ENCODE peak calls at places on chromosomes 6 and 20, in eight cellular contexts. One of them, this sample, is unnamed.
A peak's percentile ranks its signal among the peaks of the same experiment; 100 is the strongest.

GRCh38 chr6:105346052-105346451 is 56.8 kb downstream of the PREP start:
- DNase-seq in activated naive CD4-positive, alpha-beta T cell: no peak
- DNase-seq in ELF-1: no peak
- DNase-seq in T follicular helper cell: no peak
- DNase-seq in SHP77: no peak
- DNase-seq in ACHN: no peak
- DNase-seq in activated CD4-positive, alpha-beta T cell treated with anti-CD3 and anti-CD28 coated beads, Interleukin-2, amount 50 U/mL, for 1 hour: no peak
- DNase-seq in breast epithelium: no peak
- DNase-seq in this sample: no peak

GRCh38 chr6:161890133-161890833 is 616.4 kb upstream of the AGPAT4 start:
- DNase-seq in activated naive CD4-positive, alpha-beta T cell: no peak
- DNase-seq in ELF-1: no peak
- DNase-seq in T follicular helper cell: no peak
- DNase-seq in SHP77: no peak
- DNase-seq in ACHN: no peak
- DNase-seq in activated CD4-positive, alpha-beta T cell treated with anti-CD3 and anti-CD28 coated beads, Interleukin-2, amount 50 U/mL, for 1 hour: no peak
- DNase-seq in breast epithelium: no peak
- DNase-seq in this sample: no peak

GRCh38 chr6:33856655-33857054 is 52.9 kb upstream of the MLN start:
- DNase-seq in activated naive CD4-positive, alpha-beta T cell: no peak
- DNase-seq in ELF-1: no peak
- DNase-seq in T follicular helper cell: peak; percentile 18
- DNase-seq in SHP77: no peak
- DNase-seq in ACHN: no peak
- DNase-seq in activated CD4-positive, alpha-beta T cell treated with anti-CD3 and anti-CD28 coated beads, Interleukin-2, amount 50 U/mL, for 1 hour: peak; percentile 54
- DNase-seq in breast epithelium: no peak
- DNase-seq in this sample: no peak

GRCh38 chr20:22663528-22664025 is 79.2 kb upstream of the FOXA2 start:
- DNase-seq in activated naive CD4-positive, alpha-beta T cell: no peak
- DNase-seq in ELF-1: peak; percentile 66
- DNase-seq in T follicular helper cell: no peak
- DNase-seq in SHP77: no peak
- DNase-seq in ACHN: no peak
- DNase-seq in activated CD4-positive, alpha-beta T cell treated with anti-CD3 and anti-CD28 coated beads, Interleukin-2, amount 50 U/mL, for 1 hour: no peak
- DNase-seq in breast epithelium: no peak
- DNase-seq in this sample: no peak

GRCh38 chr6:43981363-43981990 is 145.8 kb downstream of the MRPL14 start:
- DNase-seq in activated naive CD4-positive, alpha-beta T cell: no peak
- DNase-seq in ELF-1: no peak
- DNase-seq in T follicular helper cell: no peak
- DNase-seq in SHP77: no peak
- DNase-seq in ACHN: no peak
- DNase-seq in activated CD4-positive, alpha-beta T cell treated with anti-CD3 and anti-CD28 coated beads, Interleukin-2, amount 50 U/mL, for 1 hour: no peak
- DNase-seq in breast epithelium: peak; percentile 10
- DNase-seq in this sample: no peak

GRCh38 chr6:81561071-81561564 is 191.4 kb downstream of the TENT5A start:
- DNase-seq in activated naive CD4-positive, alpha-beta T cell: no peak
- DNase-seq in ELF-1: no peak
- DNase-seq in T follicular helper cell: no peak
- DNase-seq in SHP77: peak; percentile 69
- DNase-seq in ACHN: no peak
- DNase-seq in activated CD4-positive, alpha-beta T cell treated with anti-CD3 and anti-CD28 coated beads, Interleukin-2, amount 50 U/mL, for 1 hour: no peak
- DNase-seq in breast epithelium: no peak
- DNase-seq in this sample: no peak

GRCh38 chr20:5191829-5192569 is 65.2 kb downstream of the CDS2 start:
- DNase-seq in activated naive CD4-positive, alpha-beta T cell: no peak
- DNase-seq in ELF-1: peak; percentile 39
- DNase-seq in T follicular helper cell: peak; percentile 9
- DNase-seq in SHP77: peak; percentile 64
- DNase-seq in ACHN: peak; percentile 66
- DNase-seq in activated CD4-positive, alpha-beta T cell treated with anti-CD3 and anti-CD28 coated beads, Interleukin-2, amount 50 U/mL, for 1 hour: peak; percentile 16
- DNase-seq in breast epithelium: no peak
- DNase-seq in this sample: peak; percentile 50

GRCh38 chr6:97175806-97176205 is 107.2 kb downstream of the MMS22L start:
- DNase-seq in activated naive CD4-positive, alpha-beta T cell: no peak
- DNase-seq in ELF-1: no peak
- DNase-seq in T follicular helper cell: no peak
- DNase-seq in SHP77: no peak
- DNase-seq in ACHN: no peak
- DNase-seq in activated CD4-positive, alpha-beta T cell treated with anti-CD3 and anti-CD28 coated beads, Interleukin-2, amount 50 U/mL, for 1 hour: no peak
- DNase-seq in breast epithelium: no peak
- DNase-seq in this sample: no peak

GRCh38 chr6:139003751-139004150 is 15.7 kb upstream of the REPS1 start:
- DNase-seq in activated naive CD4-positive, alpha-beta T cell: no peak
- DNase-seq in ELF-1: no peak
- DNase-seq in T follicular helper cell: no peak
- DNase-seq in SHP77: no peak
- DNase-seq in ACHN: no peak
- DNase-seq in activated CD4-positive, alpha-beta T cell treated with anti-CD3 and anti-CD28 coated beads, Interleukin-2, amount 50 U/mL, for 1 hour: no peak
- DNase-seq in breast epithelium: no peak
- DNase-seq in this sample: no peak

GRCh38 chr20:60054716-60055371 is 96.6 kb downstream of the CDH26 start:
- DNase-seq in activated naive CD4-positive, alpha-beta T cell: no peak
- DNase-seq in ELF-1: no peak
- DNase-seq in T follicular helper cell: no peak
- DNase-seq in SHP77: no peak
- DNase-seq in ACHN: no peak
- DNase-seq in activated CD4-positive, alpha-beta T cell treated with anti-CD3 and anti-CD28 coated beads, Interleukin-2, amount 50 U/mL, for 1 hour: no peak
- DNase-seq in breast epithelium: no peak
- DNase-seq in this sample: no peak

GRCh38 chr6:19994909-19995308 is 157.7 kb downstream of the ID4 start:
- DNase-seq in activated naive CD4-positive, alpha-beta T cell: no peak
- DNase-seq in ELF-1: no peak
- DNase-seq in T follicular helper cell: no peak
- DNase-seq in SHP77: no peak
- DNase-seq in ACHN: no peak
- DNase-seq in activated CD4-positive, alpha-beta T cell treated with anti-CD3 and anti-CD28 coated beads, Interleukin-2, amount 50 U/mL, for 1 hour: no peak
- DNase-seq in breast epithelium: no peak
- DNase-seq in this sample: no peak

GRCh38 chr6:73041051-73041450 is 184.2 kb downstream of the KHDC1L start:
- DNase-seq in activated naive CD4-positive, alpha-beta T cell: no peak
- DNase-seq in ELF-1: no peak
- DNase-seq in T follicular helper cell: no peak
- DNase-seq in SHP77: no peak
- DNase-seq in ACHN: peak; percentile 38
- DNase-seq in activated CD4-positive, alpha-beta T cell treated with anti-CD3 and anti-CD28 coated beads, Interleukin-2, amount 50 U/mL, for 1 hour: no peak
- DNase-seq in breast epithelium: no peak
- DNase-seq in this sample: no peak

GRCh38 chr6:27479319-27480182 is 6.6 kb upstream of the ZNF184 start:
- DNase-seq in activated naive CD4-positive, alpha-beta T cell: peak; percentile 76
- DNase-seq in ELF-1: peak; percentile 91
- DNase-seq in T follicular helper cell: peak; percentile 74
- DNase-seq in SHP77: peak; percentile 71
- DNase-seq in ACHN: peak; percentile 84
- DNase-seq in activated CD4-positive, alpha-beta T cell treated with anti-CD3 and anti-CD28 coated beads, Interleukin-2, amount 50 U/mL, for 1 hour: peak; percentile 88
- DNase-seq in breast epithelium: peak; percentile 63
- DNase-seq in this sample: peak; percentile 76

GRCh38 chr6:35534396-35535170 is 21.9 kb upstream of the TULP1 start:
- DNase-seq in activated naive CD4-positive, alpha-beta T cell: no peak
- DNase-seq in ELF-1: peak; percentile 74
- DNase-seq in T follicular helper cell: no peak
- DNase-seq in SHP77: no peak
- DNase-seq in ACHN: no peak
- DNase-seq in activated CD4-positive, alpha-beta T cell treated with anti-CD3 and anti-CD28 coated beads, Interleukin-2, amount 50 U/mL, for 1 hour: no peak
- DNase-seq in breast epithelium: no peak
- DNase-seq in this sample: no peak

GRCh38 chr20:32509639-32510066 is 75.5 kb downstream of the NOL4L start:
- DNase-seq in activated naive CD4-positive, alpha-beta T cell: no peak
- DNase-seq in ELF-1: no peak
- DNase-seq in T follicular helper cell: peak; percentile 40
- DNase-seq in SHP77: no peak
- DNase-seq in ACHN: no peak
- DNase-seq in activated CD4-positive, alpha-beta T cell treated with anti-CD3 and anti-CD28 coated beads, Interleukin-2, amount 50 U/mL, for 1 hour: peak; percentile 60
- DNase-seq in breast epithelium: no peak
- DNase-seq in this sample: peak; percentile 28

GRCh38 chr6:106124437-106125423 is 38.6 kb downstream of the PRDM1 start:
- DNase-seq in activated naive CD4-positive, alpha-beta T cell: no peak
- DNase-seq in ELF-1: no peak
- DNase-seq in T follicular helper cell: no peak
- DNase-seq in SHP77: no peak
- DNase-seq in ACHN: no peak
- DNase-seq in activated CD4-positive, alpha-beta T cell treated with anti-CD3 and anti-CD28 coated beads, Interleukin-2, amount 50 U/mL, for 1 hour: no peak
- DNase-seq in breast epithelium: no peak
- DNase-seq in this sample: no peak

GRCh38 chr6:146154197-146154596 is 125.3 kb downstream of the GRM1 start:
- DNase-seq in activated naive CD4-positive, alpha-beta T cell: no peak
- DNase-seq in ELF-1: no peak
- DNase-seq in T follicular helper cell: no peak
- DNase-seq in SHP77: no peak
- DNase-seq in ACHN: no peak
- DNase-seq in activated CD4-positive, alpha-beta T cell treated with anti-CD3 and anti-CD28 coated beads, Interleukin-2, amount 50 U/mL, for 1 hour: no peak
- DNase-seq in breast epithelium: no peak
- DNase-seq in this sample: no peak